ENCODE peak calls at places on chromosomes 7 and 10, in five cellular contexts. A, G, O, H and T are unnamed samples.

GRCh38 chr7:157997080-157997440 is 590.6 kb downstream of the PTPRN2 start:
- DNase-seq in A (no peak), G (no peak), O (no peak), H (no peak), T (no peak)

GRCh38 chr7:165661-166369 is 26.6 kb upstream of the FAM20C start:
- DNase-seq in A (no peak), G (no peak), O (no peak), H (no peak), T (no peak)

GRCh38 chr7:30931161-30931926 is 19.7 kb downstream of the AQP1 start:
- DNase-seq in A (no peak), G (no peak), O (peak; percentile 37), H (no peak), T (no peak)

GRCh38 chr10:6729071-6729773 is 149.1 kb upstream of the PRKCQ start:
- DNase-seq in A (no peak), G (no peak), O (no peak), H (peak; percentile 91), T (no peak)

GRCh38 chr10:65291276-65291675 is 1634.6 kb upstream of the LRRTM3 start:
- DNase-seq in A (no peak), G (no peak), O (no peak), H (no peak), T (no peak)

GRCh38 chr10:44418637-44419036 is 33.7 kb upstream of the CXCL12 start:
- DNase-seq in A (no peak), G (no peak), O (no peak), H (no peak), T (peak; percentile 70)

GRCh38 chr10:27481486-27481885 is 22.6 kb upstream of the RAB18 start:
- DNase-seq in A (no peak), G (no peak), O (no peak), H (no peak), T (no peak)

GRCh38 chr10:64726466-64726865 is 1205.3 kb downstream of the REEP3 start:
- DNase-seq in A (no peak), G (no peak), O (no peak), H (no peak), T (no peak)

GRCh38 chr7:32093415-32094408 is 23.5 kb upstream of the PDE1C start:
- DNase-seq in A (no peak), G (no peak), O (no peak), H (peak; percentile 25), T (peak; percentile 19)

GRCh38 chr10:122331615-122332446 is 42.7 kb upstream of the PLEKHA1 start:
- DNase-seq in A (no peak), G (peak; percentile 39), O (no peak), H (no peak), T (no peak)

GRCh38 chr10:132913559-132914115 is 28.7 kb downstream of the CFAP46 start:
- DNase-seq in A (no peak), G (no peak), O (no peak), H (no peak), T (no peak)